ENCODE peak calls at places on chromosomes 16 and 17, in four cellular contexts. One of them, this sample, is unnamed.
A peak's percentile ranks its signal among the peaks of the same experiment; 100 is the strongest.

GRCh38 chr16:85484337-85485295 is 128.5 kb upstream of the GSE1 start:
- DNase-seq in adrenal gland: no peak
- DNase-seq in tibial artery: no peak
- DNase-seq in fibroblast of mammary gland: no peak
- DNase-seq in this sample: no peak

GRCh38 chr17:38789185-38789584 is 10.2 kb downstream of the PIP4K2B start:
- DNase-seq in fibroblast of mammary gland: peak; percentile 79
- DNase-seq in tibial artery: no peak
- DNase-seq in adrenal gland: no peak
- DNase-seq in this sample: no peak

GRCh38 chr17:58488428-58488890 is 251 bp upstream of the HSF5 start:
- DNase-seq in fibroblast of mammary gland: no peak
- DNase-seq in adrenal gland: no peak
- DNase-seq in tibial artery: no peak
- DNase-seq in this sample: no peak

GRCh38 chr16:79090966-79091365 is 509.6 kb downstream of the MAF start:
- DNase-seq in adrenal gland: no peak
- DNase-seq in tibial artery: no peak
- DNase-seq in fibroblast of mammary gland: no peak
- DNase-seq in this sample: no peak

GRCh38 chr17:30920282-30920681 is 1.5 kb upstream of the ADAP2 start:
- DNase-seq in fibroblast of mammary gland: no peak
- DNase-seq in adrenal gland: no peak
- DNase-seq in tibial artery: peak; percentile 31
- DNase-seq in this sample: no peak

GRCh38 chr17:73255671-73256181 is 6.0 kb downstream of the CPSF4L start:
- DNase-seq in fibroblast of mammary gland: peak; percentile 28
- DNase-seq in tibial artery: peak; percentile 70
- DNase-seq in adrenal gland: peak; percentile 35
- DNase-seq in this sample: no peak

GRCh38 chr17:9465216-9465921 is 110.3 kb downstream of the STX8 start:
- DNase-seq in fibroblast of mammary gland: peak; percentile 84
- DNase-seq in adrenal gland: no peak
- DNase-seq in tibial artery: no peak
- DNase-seq in this sample: no peak

GRCh38 chr17:35791681-35792350 is 3.6 kb downstream of the MMP28 start:
- DNase-seq in tibial artery: no peak
- DNase-seq in adrenal gland: no peak
- DNase-seq in fibroblast of mammary gland: no peak
- DNase-seq in this sample: no peak

GRCh38 chr16:2968738-2969544 is at the start of gene PAQR4:
- DNase-seq in adrenal gland: peak; percentile 85
- DNase-seq in fibroblast of mammary gland: peak; percentile 80
- DNase-seq in tibial artery: peak; percentile 85
- DNase-seq in this sample: peak; percentile 46

GRCh38 chr16:19481291-19481690 is 40.6 kb downstream of the GDE1 start:
- DNase-seq in fibroblast of mammary gland: peak; percentile 9
- DNase-seq in adrenal gland: no peak
- DNase-seq in tibial artery: no peak
- DNase-seq in this sample: no peak

GRCh38 chr17:3843935-3844516 is 2.0 kb downstream of the NCBP3 start:
- DNase-seq in fibroblast of mammary gland: peak; percentile 34
- DNase-seq in adrenal gland: no peak
- DNase-seq in tibial artery: no peak
- DNase-seq in this sample: no peak

GRCh38 chr16:84976644-84977400 is 34.5 kb downstream of the ZDHHC7 start:
- DNase-seq in fibroblast of mammary gland: no peak
- DNase-seq in tibial artery: peak; percentile 80
- DNase-seq in adrenal gland: peak; percentile 55
- DNase-seq in this sample: no peak

GRCh38 chr17:15091825-15092224 is 173.3 kb downstream of the PMP22 start:
- DNase-seq in adrenal gland: no peak
- DNase-seq in tibial artery: no peak
- DNase-seq in fibroblast of mammary gland: peak; percentile 9
- DNase-seq in this sample: no peak

GRCh38 chr17:16255481-16255901 is 38.5 kb downstream of the PIGL start:
- DNase-seq in fibroblast of mammary gland: peak; percentile 47
- DNase-seq in tibial artery: peak; percentile 87
- DNase-seq in adrenal gland: peak; percentile 65
- DNase-seq in this sample: peak; percentile 43
- H3K4me3 ChIP-seq in fibroblast of mammary gland: no peak overlapping the region
- H3K4me3 ChIP-seq in tibial artery: peak overlapping the region; percentile 20
- H3K4me3 ChIP-seq in adrenal gland: no peak overlapping the region
- H3K4me3 ChIP-seq in this sample: no peak overlapping the region

GRCh38 chr17:60671482-60671881 is 6.2 kb upstream of the BCAS3 start:
- DNase-seq in adrenal gland: no peak
- DNase-seq in fibroblast of mammary gland: peak; percentile 28
- DNase-seq in tibial artery: no peak
- DNase-seq in this sample: no peak
- TF ChIP-seq CTCF in adrenal gland: no peak
- TF ChIP-seq CTCF in fibroblast of mammary gland: no peak
- TF ChIP-seq CTCF in tibial artery: no peak
- TF ChIP-seq CTCF in this sample: no peak

GRCh38 chr16:11498683-11499082 is 88.0 kb downstream of the LITAF start:
- DNase-seq in adrenal gland: no peak
- DNase-seq in fibroblast of mammary gland: no peak
- DNase-seq in tibial artery: no peak
- DNase-seq in this sample: no peak

GRCh38 chr16:11495066-11495407 is 91.7 kb downstream of the LITAF start:
- DNase-seq in fibroblast of mammary gland: no peak
- DNase-seq in adrenal gland: no peak
- DNase-seq in tibial artery: no peak
- DNase-seq in this sample: no peak

GRCh38 chr16:11497851-11498289 is 88.8 kb downstream of the LITAF start:
- DNase-seq in fibroblast of mammary gland: peak; percentile 20
- DNase-seq in tibial artery: peak; percentile 83
- DNase-seq in adrenal gland: peak; percentile 55
- DNase-seq in this sample: peak; percentile 67

GRCh38 chr16:11499295-11500089 is 87.2 kb downstream of the LITAF start:
- DNase-seq in fibroblast of mammary gland: no peak
- DNase-seq in adrenal gland: no peak
- DNase-seq in tibial artery: no peak
- DNase-seq in this sample: no peak

DNA sequence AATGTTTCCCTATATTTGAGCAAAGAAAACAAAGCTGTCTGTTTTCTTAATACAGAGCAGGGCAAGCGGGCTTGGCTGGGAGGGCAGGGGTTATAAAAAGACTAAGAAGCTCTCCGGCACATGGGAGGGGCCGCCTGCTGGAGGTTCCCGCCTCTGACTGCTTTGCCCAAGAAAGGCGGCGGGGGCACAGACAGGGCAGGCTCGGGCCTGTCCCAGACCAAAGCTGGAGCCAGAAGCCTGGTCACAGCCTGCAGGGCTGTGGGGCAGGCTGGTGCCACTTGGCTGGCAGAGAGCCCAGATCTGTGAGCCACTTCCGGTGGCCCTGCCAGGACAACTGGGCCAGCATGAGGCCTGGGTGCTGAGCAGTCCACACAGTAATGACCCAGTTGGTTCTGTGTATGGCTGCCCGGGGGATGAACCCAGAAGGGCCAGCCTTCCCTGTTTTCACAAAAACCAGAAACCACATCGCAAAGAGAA is 89.4 kb downstream of the LITAF start:
- DNase-seq in tibial artery: peak; percentile 99
- DNase-seq in fibroblast of mammary gland: peak; percentile 45
- DNase-seq in adrenal gland: peak; percentile 97
- DNase-seq in this sample: peak; percentile 83
- H3K4me3 ChIP-seq in tibial artery: no peak overlapping the region
- H3K4me3 ChIP-seq in fibroblast of mammary gland: no peak overlapping the region
- H3K4me3 ChIP-seq in adrenal gland: no peak overlapping the region
- H3K4me3 ChIP-seq in this sample: no peak overlapping the region

GRCh38 chr17:18157354-18157985 is 26.2 kb upstream of the ALKBH5 start:
- DNase-seq in fibroblast of mammary gland: no peak
- DNase-seq in tibial artery: no peak
- DNase-seq in adrenal gland: no peak
- DNase-seq in this sample: no peak

GRCh38 chr17:18156976-18157280 is 26.7 kb upstream of the ALKBH5 start:
- DNase-seq in adrenal gland: no peak
- DNase-seq in tibial artery: no peak
- DNase-seq in fibroblast of mammary gland: no peak
- DNase-seq in this sample: no peak

GRCh38 chr17:18155179-18155578 is 28.4 kb upstream of the ALKBH5 start:
- DNase-seq in tibial artery: no peak
- DNase-seq in fibroblast of mammary gland: no peak
- DNase-seq in adrenal gland: no peak
- DNase-seq in this sample: no peak

GRCh38 chr17:18158022-18158600 is 25.5 kb upstream of the ALKBH5 start:
- DNase-seq in adrenal gland: peak; percentile 91
- DNase-seq in fibroblast of mammary gland: peak; percentile 94
- DNase-seq in tibial artery: peak; percentile 94
- DNase-seq in this sample: peak; percentile 48

DNA sequence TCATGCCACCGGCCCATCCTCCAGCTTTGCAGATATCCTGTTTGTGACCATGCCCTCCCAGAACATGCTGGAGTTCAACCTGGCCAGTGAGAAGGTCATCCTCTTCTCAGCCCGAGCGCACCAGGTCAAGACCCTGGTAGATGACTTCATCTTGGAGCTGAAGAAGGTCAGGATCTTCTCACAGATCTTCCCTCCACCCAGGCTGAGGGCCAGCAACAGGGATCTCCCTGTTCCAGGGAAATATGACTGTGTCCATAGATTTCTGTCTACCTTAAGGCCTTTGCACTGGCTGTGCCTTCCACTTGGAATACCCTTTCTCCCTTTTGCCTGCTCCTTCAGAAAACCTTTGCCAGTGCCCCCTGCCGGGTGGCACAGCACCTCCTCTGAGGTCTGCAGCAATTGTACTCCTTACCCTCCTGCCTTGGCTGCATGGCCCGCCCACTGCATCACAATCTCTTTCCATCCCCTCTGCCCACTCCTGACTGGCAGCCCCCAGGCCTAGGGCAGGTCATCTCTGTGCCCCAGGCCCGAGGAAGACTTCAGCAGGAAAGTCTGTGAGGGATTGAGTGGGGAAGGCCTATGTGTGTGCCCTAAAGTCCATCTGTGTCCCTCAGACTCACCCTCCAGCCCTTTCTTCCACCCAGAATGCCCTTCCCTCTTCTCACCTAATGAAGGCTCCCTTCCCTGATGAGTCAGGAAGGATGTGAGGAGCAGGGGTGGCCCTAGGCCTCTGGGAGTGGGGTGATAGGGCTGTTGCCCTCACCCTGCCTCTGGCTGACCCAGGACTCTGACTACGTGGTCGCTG is 27.3 kb upstream of the ALKBH5 start:
- DNase-seq in fibroblast of mammary gland: peak; percentile 52
- DNase-seq in adrenal gland: no peak
- DNase-seq in tibial artery: no peak
- DNase-seq in this sample: no peak
- TF ChIP-seq CTCF in fibroblast of mammary gland: no peak
- TF ChIP-seq CTCF in adrenal gland: no peak
- TF ChIP-seq CTCF in tibial artery: no peak
- TF ChIP-seq CTCF in this sample: peak; percentile 27